ENCODE peak calls at places on chromosomes 4 and X, in seven cellular contexts. C is kidney; T is ureter; D is activated T-helper 1 cell treated with anti-CD3 and anti-CD28 coated beads, Interleukin-2, amount 50 U/mL, for 16 hours; P is GM23338; W is germinal center; X is occipital lobe. F is an unnamed sample.

GRCh38 chrX:103343105-103343504 is 13.1 kb downstream of the TCEAL7 start:
- DNase-seq in C (no peak), T (peak; percentile 57), D (no peak), P (peak; percentile 52), W (peak; percentile 8), X (peak; percentile 2), F (peak; percentile 33)

GRCh38 chrX:96407043-96407442 is 277.6 kb upstream of the DIAPH2 start:
- DNase-seq in C (peak; percentile 72), T (peak; percentile 44), D (no peak), P (peak; percentile 17), W (no peak), X (no peak), F (no peak)

GRCh38 chr4:150822407-150822806 is 192.7 kb downstream of the LRBA start:
- DNase-seq in C (no peak), T (no peak), D (no peak), P (no peak), W (no peak), X (no peak), F (no peak)

GRCh38 chr4:104491826-104492771 is 2.6 kb downstream of the CXXC4 start:
- DNase-seq in C (peak; percentile 9), T (no peak), D (no peak), P (peak; percentile 74), W (no peak), X (no peak), F (no peak)

GRCh38 chr4:99847362-99847976 is 30.8 kb downstream of the DAPP1 start:
- DNase-seq in C (no peak), T (no peak), D (no peak), P (no peak), W (peak; percentile 57), X (no peak), F (peak; percentile 83)

GRCh38 chrX:40734956-40735317 is 405 bp downstream of the MED14 start:
- DNase-seq in C (no peak), T (no peak), D (no peak), P (peak; percentile 18), W (no peak), X (no peak), F (peak; percentile 36)

GRCh38 chr4:76943129-76943620 is 6.4 kb upstream of the SEPTIN11 start:
- DNase-seq in C (no peak), T (no peak), D (no peak), P (no peak), W (no peak), X (peak; percentile 7), F (no peak)

GRCh38 chr4:152090543-152090942 is 329.7 kb upstream of the GATB start:
- DNase-seq in C (no peak), T (no peak), D (no peak), P (no peak), W (no peak), X (no peak), F (peak; percentile 20)

GRCh38 chrX:3415011-3415410 is 68.6 kb upstream of the MXRA5 start:
- DNase-seq in C (no peak), T (no peak), D (no peak), P (no peak), W (no peak), X (no peak), F (no peak)

GRCh38 chr4:71692198-71692597 is 91.7 kb downstream of the GC start:
- DNase-seq in C (no peak), T (no peak), D (no peak), P (no peak), W (no peak), X (no peak), F (no peak)

GRCh38 chrX:22171287-22172060 is 101.2 kb upstream of the CBLL2 start:
- DNase-seq in C (no peak), T (no peak), D (no peak), P (peak; percentile 10), W (no peak), X (no peak), F (no peak)